ENCODE peak calls at places on chromosomes 11 and 22, in nine cellular contexts. One of them, this sample, is unnamed.

GRCh38 chr22:31276426-31277167 is 15.7 kb downstream of the PIK3IP1 start:
- DNase-seq in bronchial epithelial cell: no peak
- DNase-seq in neuronal stem cell: no peak
- DNase-seq in germinal center: no peak
- DNase-seq in NCI-H1694 treated with DMSO at 0.1 percent for 48 hours: no peak
- DNase-seq in RWPE1: no peak
- DNase-seq in stimulated activated CD4-positive, alpha-beta T cell treated with anti-CD3 and anti-CD28 coated beads, Interleukin-2, amount 100 ng/mL, for 48 hours: no peak
- DNase-seq in LoVo: no peak
- DNase-seq in central memory CD8-positive, alpha-beta T cell: no peak
- DNase-seq in this sample: no peak

GRCh38 chr11:849951-850776 is 7.5 kb downstream of the TSPAN4 start:
- DNase-seq in stimulated activated CD4-positive, alpha-beta T cell treated with anti-CD3 and anti-CD28 coated beads, Interleukin-2, amount 100 ng/mL, for 48 hours: no peak
- DNase-seq in neuronal stem cell: no peak
- DNase-seq in LoVo: no peak
- DNase-seq in RWPE1: no peak
- DNase-seq in NCI-H1694 treated with DMSO at 0.1 percent for 48 hours: no peak
- DNase-seq in central memory CD8-positive, alpha-beta T cell: no peak
- DNase-seq in bronchial epithelial cell: no peak
- DNase-seq in germinal center: peak
- DNase-seq in this sample: no peak

GRCh38 chr11:59660621-59661020 is 8.2 kb downstream of the PATL1 start:
- DNase-seq in central memory CD8-positive, alpha-beta T cell: no peak
- DNase-seq in neuronal stem cell: no peak
- DNase-seq in LoVo: no peak
- DNase-seq in RWPE1: no peak
- DNase-seq in germinal center: no peak
- DNase-seq in stimulated activated CD4-positive, alpha-beta T cell treated with anti-CD3 and anti-CD28 coated beads, Interleukin-2, amount 100 ng/mL, for 48 hours: no peak
- DNase-seq in NCI-H1694 treated with DMSO at 0.1 percent for 48 hours: no peak
- DNase-seq in bronchial epithelial cell: no peak
- DNase-seq in this sample: no peak

GRCh38 chr22:27801616-27802388 is at the start of gene MN1:
- DNase-seq in neuronal stem cell: peak
- DNase-seq in bronchial epithelial cell: peak
- DNase-seq in central memory CD8-positive, alpha-beta T cell: no peak
- DNase-seq in germinal center: peak
- DNase-seq in NCI-H1694 treated with DMSO at 0.1 percent for 48 hours: peak
- DNase-seq in RWPE1: peak
- DNase-seq in stimulated activated CD4-positive, alpha-beta T cell treated with anti-CD3 and anti-CD28 coated beads, Interleukin-2, amount 100 ng/mL, for 48 hours: peak
- DNase-seq in LoVo: no peak
- DNase-seq in this sample: peak

GRCh38 chr22:46196268-46196667 is 45.9 kb downstream of the PPARA start:
- DNase-seq in central memory CD8-positive, alpha-beta T cell: no peak
- DNase-seq in LoVo: no peak
- DNase-seq in NCI-H1694 treated with DMSO at 0.1 percent for 48 hours: peak
- DNase-seq in stimulated activated CD4-positive, alpha-beta T cell treated with anti-CD3 and anti-CD28 coated beads, Interleukin-2, amount 100 ng/mL, for 48 hours: no peak
- DNase-seq in RWPE1: no peak
- DNase-seq in neuronal stem cell: no peak
- DNase-seq in bronchial epithelial cell: no peak
- DNase-seq in germinal center: no peak
- DNase-seq in this sample: no peak

GRCh38 chr22:22663861-22664800 is 19.7 kb downstream of the GGTLC2 start:
- DNase-seq in stimulated activated CD4-positive, alpha-beta T cell treated with anti-CD3 and anti-CD28 coated beads, Interleukin-2, amount 100 ng/mL, for 48 hours: no peak
- DNase-seq in NCI-H1694 treated with DMSO at 0.1 percent for 48 hours: no peak
- DNase-seq in central memory CD8-positive, alpha-beta T cell: no peak
- DNase-seq in LoVo: no peak
- DNase-seq in RWPE1: no peak
- DNase-seq in bronchial epithelial cell: no peak
- DNase-seq in germinal center: no peak
- DNase-seq in neuronal stem cell: no peak
- DNase-seq in this sample: no peak

GRCh38 chr11:47342854-47343253 is 9.6 kb downstream of the MYBPC3 start:
- DNase-seq in RWPE1: no peak
- DNase-seq in germinal center: no peak
- DNase-seq in bronchial epithelial cell: no peak
- DNase-seq in neuronal stem cell: no peak
- DNase-seq in central memory CD8-positive, alpha-beta T cell: no peak
- DNase-seq in NCI-H1694 treated with DMSO at 0.1 percent for 48 hours: no peak
- DNase-seq in stimulated activated CD4-positive, alpha-beta T cell treated with anti-CD3 and anti-CD28 coated beads, Interleukin-2, amount 100 ng/mL, for 48 hours: no peak
- DNase-seq in LoVo: no peak
- DNase-seq in this sample: no peak

GRCh38 chr11:69430566-69430965 is 50.9 kb upstream of the LINC01488 start:
- DNase-seq in NCI-H1694 treated with DMSO at 0.1 percent for 48 hours: no peak
- DNase-seq in LoVo: no peak
- DNase-seq in stimulated activated CD4-positive, alpha-beta T cell treated with anti-CD3 and anti-CD28 coated beads, Interleukin-2, amount 100 ng/mL, for 48 hours: no peak
- DNase-seq in bronchial epithelial cell: no peak
- DNase-seq in RWPE1: no peak
- DNase-seq in germinal center: no peak
- DNase-seq in neuronal stem cell: no peak
- DNase-seq in central memory CD8-positive, alpha-beta T cell: no peak
- DNase-seq in this sample: no peak

GRCh38 chr11:126267650-126268049 is 1.0 kb downstream of the SRPRA start:
- DNase-seq in LoVo: no peak
- DNase-seq in NCI-H1694 treated with DMSO at 0.1 percent for 48 hours: no peak
- DNase-seq in germinal center: no peak
- DNase-seq in central memory CD8-positive, alpha-beta T cell: no peak
- DNase-seq in neuronal stem cell: no peak
- DNase-seq in bronchial epithelial cell: no peak
- DNase-seq in RWPE1: no peak
- DNase-seq in stimulated activated CD4-positive, alpha-beta T cell treated with anti-CD3 and anti-CD28 coated beads, Interleukin-2, amount 100 ng/mL, for 48 hours: no peak
- DNase-seq in this sample: no peak

GRCh38 chr11:18705651-18706281 is 7.2 kb downstream of the TMEM86A start:
- DNase-seq in neuronal stem cell: no peak
- DNase-seq in NCI-H1694 treated with DMSO at 0.1 percent for 48 hours: no peak
- DNase-seq in stimulated activated CD4-positive, alpha-beta T cell treated with anti-CD3 and anti-CD28 coated beads, Interleukin-2, amount 100 ng/mL, for 48 hours: no peak
- DNase-seq in LoVo: no peak
- DNase-seq in germinal center: peak
- DNase-seq in central memory CD8-positive, alpha-beta T cell: no peak
- DNase-seq in bronchial epithelial cell: no peak
- DNase-seq in RWPE1: no peak
- DNase-seq in this sample: no peak

GRCh38 chr22:23187871-23188700 is 7.8 kb downstream of the BCR start:
- DNase-seq in bronchial epithelial cell: no peak
- DNase-seq in NCI-H1694 treated with DMSO at 0.1 percent for 48 hours: no peak
- DNase-seq in germinal center: no peak
- DNase-seq in stimulated activated CD4-positive, alpha-beta T cell treated with anti-CD3 and anti-CD28 coated beads, Interleukin-2, amount 100 ng/mL, for 48 hours: no peak
- DNase-seq in LoVo: no peak
- DNase-seq in central memory CD8-positive, alpha-beta T cell: no peak
- DNase-seq in RWPE1: no peak
- DNase-seq in neuronal stem cell: no peak
- DNase-seq in this sample: no peak

GRCh38 chr11:113778111-113778910 is 1.3 kb upstream of the CLDN25 start:
- DNase-seq in stimulated activated CD4-positive, alpha-beta T cell treated with anti-CD3 and anti-CD28 coated beads, Interleukin-2, amount 100 ng/mL, for 48 hours: no peak
- DNase-seq in neuronal stem cell: no peak
- DNase-seq in germinal center: no peak
- DNase-seq in NCI-H1694 treated with DMSO at 0.1 percent for 48 hours: peak
- DNase-seq in central memory CD8-positive, alpha-beta T cell: no peak
- DNase-seq in bronchial epithelial cell: peak
- DNase-seq in LoVo: no peak
- DNase-seq in RWPE1: peak
- DNase-seq in this sample: peak

GRCh38 chr11:36015806-36016205 is 71.9 kb downstream of the LDLRAD3 start:
- DNase-seq in central memory CD8-positive, alpha-beta T cell: no peak
- DNase-seq in stimulated activated CD4-positive, alpha-beta T cell treated with anti-CD3 and anti-CD28 coated beads, Interleukin-2, amount 100 ng/mL, for 48 hours: no peak
- DNase-seq in bronchial epithelial cell: no peak
- DNase-seq in RWPE1: no peak
- DNase-seq in LoVo: no peak
- DNase-seq in neuronal stem cell: no peak
- DNase-seq in germinal center: no peak
- DNase-seq in NCI-H1694 treated with DMSO at 0.1 percent for 48 hours: peak
- DNase-seq in this sample: no peak

GRCh38 chr11:129625930-129626329 is 189.7 kb upstream of the TMEM45B start:
- DNase-seq in neuronal stem cell: no peak
- DNase-seq in central memory CD8-positive, alpha-beta T cell: no peak
- DNase-seq in LoVo: no peak
- DNase-seq in bronchial epithelial cell: peak
- DNase-seq in RWPE1: peak
- DNase-seq in germinal center: no peak
- DNase-seq in NCI-H1694 treated with DMSO at 0.1 percent for 48 hours: no peak
- DNase-seq in stimulated activated CD4-positive, alpha-beta T cell treated with anti-CD3 and anti-CD28 coated beads, Interleukin-2, amount 100 ng/mL, for 48 hours: no peak
- DNase-seq in this sample: no peak

GRCh38 chr11:9601041-9601875 is 27.8 kb downstream of the WEE1 start:
- DNase-seq in LoVo: no peak
- DNase-seq in NCI-H1694 treated with DMSO at 0.1 percent for 48 hours: no peak
- DNase-seq in germinal center: peak
- DNase-seq in RWPE1: no peak
- DNase-seq in stimulated activated CD4-positive, alpha-beta T cell treated with anti-CD3 and anti-CD28 coated beads, Interleukin-2, amount 100 ng/mL, for 48 hours: peak
- DNase-seq in bronchial epithelial cell: peak
- DNase-seq in neuronal stem cell: no peak
- DNase-seq in central memory CD8-positive, alpha-beta T cell: peak
- DNase-seq in this sample: no peak

GRCh38 chr22:46042786-46043185 is 65.8 kb upstream of the WNT7B start:
- DNase-seq in stimulated activated CD4-positive, alpha-beta T cell treated with anti-CD3 and anti-CD28 coated beads, Interleukin-2, amount 100 ng/mL, for 48 hours: no peak
- DNase-seq in central memory CD8-positive, alpha-beta T cell: no peak
- DNase-seq in NCI-H1694 treated with DMSO at 0.1 percent for 48 hours: no peak
- DNase-seq in LoVo: no peak
- DNase-seq in neuronal stem cell: no peak
- DNase-seq in RWPE1: no peak
- DNase-seq in bronchial epithelial cell: no peak
- DNase-seq in germinal center: no peak
- DNase-seq in this sample: no peak

GRCh38 chr11:102869354-102869753 is 5.4 kb downstream of the MMP12 start:
- DNase-seq in central memory CD8-positive, alpha-beta T cell: no peak
- DNase-seq in NCI-H1694 treated with DMSO at 0.1 percent for 48 hours: no peak
- DNase-seq in stimulated activated CD4-positive, alpha-beta T cell treated with anti-CD3 and anti-CD28 coated beads, Interleukin-2, amount 100 ng/mL, for 48 hours: no peak
- DNase-seq in neuronal stem cell: no peak
- DNase-seq in bronchial epithelial cell: peak
- DNase-seq in LoVo: no peak
- DNase-seq in RWPE1: no peak
- DNase-seq in germinal center: no peak
- DNase-seq in this sample: no peak

GRCh38 chr11:67371549-67372231 is 1.7 kb downstream of the CLCF1 start:
- DNase-seq in central memory CD8-positive, alpha-beta T cell: no peak
- DNase-seq in germinal center: peak
- DNase-seq in bronchial epithelial cell: peak
- DNase-seq in NCI-H1694 treated with DMSO at 0.1 percent for 48 hours: no peak
- DNase-seq in stimulated activated CD4-positive, alpha-beta T cell treated with anti-CD3 and anti-CD28 coated beads, Interleukin-2, amount 100 ng/mL, for 48 hours: no peak
- DNase-seq in LoVo: no peak
- DNase-seq in neuronal stem cell: no peak
- DNase-seq in RWPE1: no peak
- DNase-seq in this sample: no peak

GRCh38 chr11:16815047-16815767 is 76.8 kb downstream of the C11orf58 start:
- DNase-seq in NCI-H1694 treated with DMSO at 0.1 percent for 48 hours: no peak
- DNase-seq in bronchial epithelial cell: peak
- DNase-seq in stimulated activated CD4-positive, alpha-beta T cell treated with anti-CD3 and anti-CD28 coated beads, Interleukin-2, amount 100 ng/mL, for 48 hours: no peak
- DNase-seq in RWPE1: no peak
- DNase-seq in central memory CD8-positive, alpha-beta T cell: no peak
- DNase-seq in LoVo: no peak
- DNase-seq in germinal center: no peak
- DNase-seq in neuronal stem cell: no peak
- DNase-seq in this sample: no peak

GRCh38 chr22:39267966-39268365 is 23.2 kb upstream of the PDGFB start:
- DNase-seq in NCI-H1694 treated with DMSO at 0.1 percent for 48 hours: no peak
- DNase-seq in bronchial epithelial cell: no peak
- DNase-seq in germinal center: no peak
- DNase-seq in LoVo: no peak
- DNase-seq in neuronal stem cell: no peak
- DNase-seq in RWPE1: no peak
- DNase-seq in central memory CD8-positive, alpha-beta T cell: no peak
- DNase-seq in stimulated activated CD4-positive, alpha-beta T cell treated with anti-CD3 and anti-CD28 coated beads, Interleukin-2, amount 100 ng/mL, for 48 hours: no peak
- DNase-seq in this sample: no peak

GRCh38 chr22:25067851-25068421 is 115.4 kb downstream of the KIAA1671 start:
- DNase-seq in NCI-H1694 treated with DMSO at 0.1 percent for 48 hours: no peak
- DNase-seq in bronchial epithelial cell: no peak
- DNase-seq in germinal center: no peak
- DNase-seq in RWPE1: no peak
- DNase-seq in central memory CD8-positive, alpha-beta T cell: peak
- DNase-seq in LoVo: no peak
- DNase-seq in neuronal stem cell: no peak
- DNase-seq in stimulated activated CD4-positive, alpha-beta T cell treated with anti-CD3 and anti-CD28 coated beads, Interleukin-2, amount 100 ng/mL, for 48 hours: peak
- DNase-seq in this sample: no peak

GRCh38 chr11:106424111-106424510 is 346.6 kb downstream of the AASDHPPT start:
- DNase-seq in bronchial epithelial cell: peak
- DNase-seq in NCI-H1694 treated with DMSO at 0.1 percent for 48 hours: no peak
- DNase-seq in stimulated activated CD4-positive, alpha-beta T cell treated with anti-CD3 and anti-CD28 coated beads, Interleukin-2, amount 100 ng/mL, for 48 hours: no peak
- DNase-seq in RWPE1: peak
- DNase-seq in LoVo: peak
- DNase-seq in central memory CD8-positive, alpha-beta T cell: no peak
- DNase-seq in neuronal stem cell: no peak
- DNase-seq in germinal center: no peak
- DNase-seq in this sample: no peak

GRCh38 chr22:27919943-27920755 is 1.1 kb upstream of the PITPNB start:
- DNase-seq in stimulated activated CD4-positive, alpha-beta T cell treated with anti-CD3 and anti-CD28 coated beads, Interleukin-2, amount 100 ng/mL, for 48 hours: no peak
- DNase-seq in RWPE1: no peak
- DNase-seq in neuronal stem cell: peak
- DNase-seq in bronchial epithelial cell: peak
- DNase-seq in germinal center: peak
- DNase-seq in NCI-H1694 treated with DMSO at 0.1 percent for 48 hours: no peak
- DNase-seq in central memory CD8-positive, alpha-beta T cell: no peak
- DNase-seq in LoVo: peak
- DNase-seq in this sample: peak

GRCh38 chr11:118084656-118085055 is 2.1 kb downstream of the SMIM35 start:
- DNase-seq in bronchial epithelial cell: no peak
- DNase-seq in LoVo: no peak
- DNase-seq in RWPE1: no peak
- DNase-seq in neuronal stem cell: no peak
- DNase-seq in germinal center: no peak
- DNase-seq in NCI-H1694 treated with DMSO at 0.1 percent for 48 hours: no peak
- DNase-seq in stimulated activated CD4-positive, alpha-beta T cell treated with anti-CD3 and anti-CD28 coated beads, Interleukin-2, amount 100 ng/mL, for 48 hours: no peak
- DNase-seq in central memory CD8-positive, alpha-beta T cell: no peak
- DNase-seq in this sample: no peak

GRCh38 chr11:12066799-12067508 is 43.4 kb upstream of the MICAL2 start:
- DNase-seq in NCI-H1694 treated with DMSO at 0.1 percent for 48 hours: no peak
- DNase-seq in bronchial epithelial cell: peak
- DNase-seq in LoVo: peak
- DNase-seq in germinal center: no peak
- DNase-seq in central memory CD8-positive, alpha-beta T cell: no peak
- DNase-seq in neuronal stem cell: no peak
- DNase-seq in RWPE1: no peak
- DNase-seq in stimulated activated CD4-positive, alpha-beta T cell treated with anti-CD3 and anti-CD28 coated beads, Interleukin-2, amount 100 ng/mL, for 48 hours: no peak
- DNase-seq in this sample: no peak

This sample was measured in NCI-H2171.